ENCODE peak calls at places on chromosome 2, in five cellular contexts. G, K, B, Z and U are unnamed samples.
A peak's percentile ranks its signal among the peaks of the same experiment; 100 is the strongest.

GRCh38 chr2:23312996-23313606 is 71.9 kb upstream of the KLHL29 start:
- DNase-seq in G (no peak), B (no peak), K (no peak), Z (no peak), U (no peak)

GRCh38 chr2:237358721-237359595 is 55.0 kb downstream of the COL6A3 start:
- DNase-seq in B (no peak), G (no peak), Z (no peak), K (no peak), U (no peak)

GRCh38 chr2:129165001-129165400 is 814.5 kb upstream of the RAB6C start:
- DNase-seq in B (no peak), Z (no peak), G (no peak), K (no peak), U (no peak)

GRCh38 chr2:143629344-143629743 is 500.1 kb downstream of the ARHGAP15 start:
- DNase-seq in K (no peak), B (peak; percentile 54), G (no peak), Z (no peak), U (no peak)

GRCh38 chr2:239574054-239574433 is 173.2 kb upstream of the HDAC4 start:
- DNase-seq in B (no peak), K (no peak), G (no peak), Z (no peak), U (no peak)

GRCh38 chr2:219684721-219685689 is 57.6 kb downstream of the SLC4A3 start:
- DNase-seq in K (no peak), B (peak; percentile 46), Z (peak; percentile 85), G (peak; percentile 35), U (no peak)

GRCh38 chr2:234373060-234373459 is 123.8 kb downstream of the ARL4C start:
- DNase-seq in Z (no peak), G (no peak), B (no peak), K (no peak), U (no peak)

GRCh38 chr2:227772197-227772661 is 26.5 kb downstream of the SCYGR8 start:
- DNase-seq in G (no peak), B (no peak), K (no peak), Z (no peak), U (no peak)

GRCh38 chr2:109402980-109403840 is 210.6 kb downstream of the SEPTIN10 start:
- DNase-seq in B (no peak), K (no peak), G (no peak), Z (no peak), U (no peak)

GRCh38 chr2:96970910-96971309 is 15.5 kb downstream of the FAM178B start:
- DNase-seq in B (no peak), Z (no peak), G (no peak), K (no peak), U (no peak)

GRCh38 chr2:2755990-2756389 is 424.9 kb upstream of the MYT1L start:
- DNase-seq in Z (no peak), B (no peak), K (no peak), G (no peak), U (no peak)

GRCh38 chr2:2756886-2757285 is 425.8 kb upstream of the MYT1L start:
- DNase-seq in Z (no peak), G (no peak), K (no peak), B (no peak), U (no peak)

GRCh38 chr2:2758793-2759367 is 427.8 kb upstream of the MYT1L start:
- DNase-seq in Z (no peak), K (no peak), B (no peak), G (no peak), U (no peak)

GRCh38 chr2:2754940-2755339 is 423.9 kb upstream of the MYT1L start:
- DNase-seq in K (no peak), G (no peak), Z (no peak), B (no peak), U (no peak)

DNA sequence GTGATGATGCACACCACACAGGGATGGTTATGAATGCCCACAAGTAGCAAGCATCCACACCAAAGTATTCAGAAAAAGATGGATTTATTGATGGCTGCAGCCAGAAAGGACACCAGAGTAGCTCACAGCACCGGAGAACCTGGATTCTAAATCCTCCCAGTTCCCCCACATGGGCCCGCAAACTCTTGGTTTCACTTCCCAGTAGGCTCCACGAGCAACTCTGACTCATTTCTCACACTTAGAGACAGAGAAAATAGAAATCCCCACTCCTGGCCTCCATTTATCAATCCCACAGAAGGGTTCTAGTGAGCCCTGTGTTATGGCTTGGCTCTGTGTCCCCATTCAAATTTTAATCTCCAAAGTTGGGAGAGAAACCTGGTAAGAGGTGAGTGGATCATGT is 426.7 kb upstream of the MYT1L start:
- DNase-seq in K (no peak), B (no peak), Z (no peak), G (no peak), U (no peak)
- H3K9me3 ChIP-seq in K (no peaks in the 10 kb centered on the region), B (no peaks in the 10 kb centered on the region), Z (no peaks in the 10 kb centered on the region), G (peaks cover 21% of the 10 kb centered on the region), U (no peaks in the 10 kb centered on the region)

GRCh38 chr2:89819809-89820208 is 1128.3 kb downstream of the RPIA start:
- DNase-seq in B (no peak), K (no peak), G (no peak), Z (no peak), U (no peak)
- H3K9me3 ChIP-seq in B (peaks cover 14% of the 10 kb centered on the region), K (peaks cover 18% of the 10 kb centered on the region), G (no peaks in the 10 kb centered on the region), Z (peaks cover under 1% of the 10 kb centered on the region), U (peaks cover 33% of the 10 kb centered on the region)

DNA sequence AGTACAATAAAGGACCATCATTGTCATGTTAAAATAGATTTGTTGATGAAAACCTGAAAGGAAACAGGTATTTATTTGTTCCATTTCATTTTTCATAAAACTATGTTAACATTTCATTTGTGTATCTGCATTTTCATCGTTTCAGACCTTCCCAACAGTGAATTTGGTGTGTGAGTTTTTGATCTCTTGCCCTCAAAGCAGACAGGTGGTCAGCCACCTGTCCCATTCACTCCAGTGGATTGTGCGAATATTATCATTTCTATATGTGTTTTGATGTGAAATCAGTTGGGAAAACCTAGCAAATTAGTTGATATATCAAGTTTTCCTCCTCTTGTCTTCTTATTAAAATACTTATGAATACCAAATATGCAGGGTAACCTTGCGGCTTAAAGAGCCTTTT is 25.4 kb upstream of the ATP5MC3 start:
- DNase-seq in G (no peak), K (no peak), Z (no peak), B (no peak), U (no peak)
- H3K9me3 ChIP-seq in G (no peaks in the 10 kb centered on the region), K (no peaks in the 10 kb centered on the region), Z (no peaks in the 10 kb centered on the region), B (no peaks in the 10 kb centered on the region), U (no peaks in the 10 kb centered on the region)

GRCh38 chr2:173104156-173104555 is 28.5 kb downstream of the MAP3K20 start:
- DNase-seq in G (no peak), B (peak; percentile 86), K (no peak), Z (no peak), U (no peak)
- H3K9me3 ChIP-seq in G (no peaks in the 10 kb centered on the region), B (no peaks in the 10 kb centered on the region), K (no peaks in the 10 kb centered on the region), Z (no peaks in the 10 kb centered on the region), U (no peaks in the 10 kb centered on the region)

DNA sequence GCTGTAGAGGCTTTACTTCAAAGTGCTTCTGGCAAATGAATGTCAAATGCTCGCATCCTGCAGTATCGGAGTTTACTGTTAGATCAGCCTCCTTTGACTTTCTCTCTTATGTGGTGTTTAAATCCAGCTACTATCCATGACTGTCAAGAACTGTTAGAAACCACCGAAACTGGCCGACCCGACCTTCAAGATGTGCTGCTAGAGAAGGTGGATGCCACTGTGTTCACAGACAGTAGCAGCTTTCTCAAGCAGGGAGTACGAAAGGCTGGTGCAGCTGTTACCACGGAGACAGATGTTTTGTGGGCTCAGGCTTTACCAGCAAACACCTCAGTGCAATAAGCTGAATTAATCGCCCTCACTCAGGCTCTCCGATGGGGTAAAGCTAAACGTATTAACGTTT is 336.6 kb upstream of the CNTNAP5 start:
- DNase-seq in G (no peak), Z (no peak), K (no peak), B (no peak), U (no peak)
- H3K9me3 ChIP-seq in G (peaks cover 5% of the 10 kb centered on the region), Z (no peaks in the 10 kb centered on the region), K (no peaks in the 10 kb centered on the region), B (no peaks in the 10 kb centered on the region), U (no peaks in the 10 kb centered on the region)

DNA sequence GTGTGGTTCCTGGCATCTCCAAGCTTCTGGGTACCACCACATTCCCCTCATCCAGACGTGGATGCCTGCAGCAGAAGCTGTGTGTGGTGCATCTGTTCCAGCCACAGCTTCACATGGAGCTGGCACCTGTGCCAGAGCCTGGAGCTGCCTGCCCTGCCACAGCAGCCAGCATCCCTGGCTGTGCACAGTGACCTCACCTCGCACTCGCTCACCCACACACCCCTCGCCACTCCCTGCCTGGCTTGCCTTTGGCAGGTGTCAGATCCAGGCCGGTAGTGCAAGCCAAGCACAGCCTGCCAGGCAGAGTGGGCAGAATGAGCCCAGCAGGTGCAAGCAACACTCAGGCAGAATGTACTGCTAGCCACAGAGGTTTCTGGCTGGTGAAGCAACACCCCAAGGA is 59.9 kb upstream of the DYNC1I2 start:
- DNase-seq in G (no peak), K (no peak), Z (no peak), B (no peak), U (no peak)
- H3K9me3 ChIP-seq in G (peaks cover 48% of the 10 kb centered on the region), K (no peaks in the 10 kb centered on the region), Z (no peaks in the 10 kb centered on the region), B (no peaks in the 10 kb centered on the region), U (peaks cover 7% of the 10 kb centered on the region)

DNA sequence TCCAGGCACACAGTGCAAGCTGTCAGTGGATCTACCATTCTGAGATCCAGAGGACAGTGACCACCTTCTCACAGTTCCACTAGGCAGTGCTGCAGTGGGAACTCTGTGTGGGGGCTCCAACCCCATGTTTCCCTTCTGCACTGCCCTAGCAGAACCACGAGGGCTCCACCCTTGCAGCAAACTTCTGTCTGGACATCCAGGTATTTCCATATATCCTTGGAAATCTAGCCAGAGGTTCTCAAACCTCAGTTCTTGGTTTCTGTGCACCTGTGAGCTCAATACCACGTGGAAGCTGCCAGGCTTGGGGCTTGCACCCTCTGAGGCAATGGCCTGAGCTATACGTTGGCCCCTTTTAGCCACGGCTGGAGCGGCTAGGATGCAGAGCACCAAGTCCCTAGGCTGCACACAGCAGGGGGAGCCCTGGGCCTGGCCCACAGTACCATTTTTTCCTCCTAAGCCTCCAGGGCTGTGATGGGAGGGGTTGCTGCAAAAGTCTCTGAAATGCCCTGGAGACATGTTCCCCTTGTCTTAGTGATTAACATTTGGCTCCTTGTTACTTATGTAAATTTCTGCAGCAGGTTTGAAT is 77.5 kb downstream of the MAP4K3 start:
- DNase-seq in K (no peak), B (no peak), G (no peak), Z (no peak), U (no peak)
- H3K9me3 ChIP-seq in K (peaks cover 10% of the 10 kb centered on the region), B (no peaks in the 10 kb centered on the region), G (peaks cover 35% of the 10 kb centered on the region), Z (no peaks in the 10 kb centered on the region), U (peaks cover 13% of the 10 kb centered on the region)

GRCh38 chr2:132466428-132467028 is 49.9 kb downstream of the GPR39 start:
- DNase-seq in G (no peak), Z (no peak), K (no peak), B (no peak), U (no peak)
- H3K9me3 ChIP-seq in G (peaks cover 67% of the 10 kb centered on the region), Z (no peaks in the 10 kb centered on the region), K (peaks cover 3% of the 10 kb centered on the region), B (no peaks in the 10 kb centered on the region), U (no peaks in the 10 kb centered on the region)

DNA sequence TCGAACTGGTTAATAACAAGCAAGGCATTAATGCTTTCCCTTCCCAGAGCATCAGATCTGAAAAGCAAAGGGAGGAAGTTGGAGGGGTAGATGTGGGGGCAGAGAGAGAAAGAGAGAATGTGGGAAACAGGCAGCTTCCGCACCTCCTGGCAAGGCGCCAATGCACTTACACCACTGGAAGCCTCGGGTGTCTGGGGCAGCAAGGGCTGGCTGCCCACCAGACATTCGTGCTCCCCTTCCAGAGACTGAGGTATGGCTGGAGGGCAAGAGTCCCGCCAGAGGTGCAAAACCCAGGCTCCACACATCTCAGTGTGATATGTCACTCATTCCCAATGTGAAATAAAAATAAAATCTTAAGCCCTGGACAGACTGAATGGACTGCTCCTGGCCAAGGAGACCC is 46.4 kb downstream of the TEX51 start:
- DNase-seq in G (no peak), B (no peak), K (no peak), Z (no peak), U (no peak)
- H3K9me3 ChIP-seq in G (no peaks in the 10 kb centered on the region), B (no peaks in the 10 kb centered on the region), K (no peaks in the 10 kb centered on the region), Z (no peaks in the 10 kb centered on the region), U (no peaks in the 10 kb centered on the region)